ENCODE peak calls at places on chromosomes 3 and 15, in four cellular contexts. Y, I, V and U are unnamed samples.

GRCh38 chr3:186277268-186277909 is 84.6 kb downstream of the DGKG start:
- DNase-seq in Y (peak), I (peak), V (peak), U (no peak)

GRCh38 chr3:49132437-49133225 is at the start of gene LAMB2:
- DNase-seq in Y (peak), I (peak), V (peak), U (no peak)

GRCh38 chr15:88623061-88623460 is 1.9 kb downstream of the AEN start:
- DNase-seq in Y (no peak), I (peak), V (peak), U (peak)

GRCh38 chr3:53690521-53690920 is 155.7 kb downstream of the CHDH start:
- DNase-seq in Y (no peak), I (no peak), V (no peak), U (no peak)

GRCh38 chr15:94526071-94526689 is 294.8 kb downstream of the MCTP2 start:
- DNase-seq in Y (no peak), I (peak), V (no peak), U (peak)

GRCh38 chr15:88804257-88804656 is 1.0 kb downstream of the ACAN start:
- DNase-seq in Y (no peak), I (no peak), V (no peak), U (no peak)

GRCh38 chr15:56327721-56328502 is 37.3 kb upstream of the TEX9 start:
- DNase-seq in Y (no peak), I (no peak), V (no peak), U (no peak)

GRCh38 chr3:53166781-53167291 is 5.8 kb downstream of the PRKCD start:
- DNase-seq in Y (no peak), I (no peak), V (no peak), U (peak)

GRCh38 chr15:38148476-38148875 is 104.2 kb upstream of the SPRED1 start:
- DNase-seq in Y (no peak), I (no peak), V (no peak), U (no peak)

GRCh38 chr3:55629432-55629831 is 142.3 kb upstream of the WNT5A start:
- DNase-seq in Y (no peak), I (no peak), V (no peak), U (no peak)

GRCh38 chr3:16305121-16305541 is 40.1 kb downstream of the OXNAD1 start:
- DNase-seq in Y (no peak), I (no peak), V (no peak), U (no peak)

GRCh38 chr15:91116379-91117067 is 16.5 kb downstream of the SV2B start:
- DNase-seq in Y (no peak), I (no peak), V (peak), U (no peak)

GRCh38 chr15:90774731-90775521 is 57.8 kb downstream of the BLM start:
- DNase-seq in Y (no peak), I (peak), V (no peak), U (no peak)

GRCh38 chr3:184552863-184553262 is 8.7 kb upstream of the EPHB3 start:
- DNase-seq in Y (no peak), I (no peak), V (no peak), U (no peak)

GRCh38 chr3:140233702-140234101 is 298.7 kb downstream of the CLSTN2 start:
- DNase-seq in Y (no peak), I (no peak), V (no peak), U (no peak)

GRCh38 chr15:34358367-34358766 is 8.6 kb downstream of the LPCAT4 start:
- DNase-seq in Y (peak), I (no peak), V (no peak), U (no peak)

GRCh38 chr15:33064878-33065277 is 129.6 kb downstream of the FMN1 start:
- DNase-seq in Y (no peak), I (no peak), V (no peak), U (no peak)

GRCh38 chr3:191397771-191398170 is 63.2 kb upstream of the PYDC2 start:
- DNase-seq in Y (no peak), I (no peak), V (no peak), U (no peak)

GRCh38 chr15:64634020-64634419 is 141.4 kb downstream of the RBPMS2 start:
- DNase-seq in Y (no peak), I (no peak), V (peak), U (peak)

GRCh38 chr3:52973806-52974205 is 72.1 kb downstream of the SFMBT1 start:
- DNase-seq in Y (no peak), I (no peak), V (no peak), U (no peak)

GRCh38 chr3:31878231-31878838 is 102.7 kb downstream of the OSBPL10 start:
- DNase-seq in Y (no peak), I (no peak), V (no peak), U (no peak)

GRCh38 chr15:32936283-32936918 is 218.6 kb downstream of the GREM1 start:
- DNase-seq in Y (peak), I (peak), V (peak), U (peak)

GRCh38 chr3:110933786-110934415 is 137.7 kb upstream of the NECTIN3 start:
- DNase-seq in Y (no peak), I (no peak), V (no peak), U (no peak)

GRCh38 chr3:193865339-193865738 is 270.6 kb upstream of the HES1 start:
- DNase-seq in Y (no peak), I (no peak), V (no peak), U (no peak)

GRCh38 chr15:29822685-29823459 is 604 bp upstream of the TJP1 start:
- DNase-seq in Y (no peak), I (peak), V (peak), U (no peak)

GRCh38 chr3:32177702-32178198 is 60.7 kb upstream of the CMTM8 start:
- DNase-seq in Y (peak), I (peak), V (peak), U (peak)

GRCh38 chr3:177597325-177598109 is 400.2 kb upstream of the TBL1XR1 start:
- DNase-seq in Y (no peak), I (no peak), V (no peak), U (peak)
- H3K4me3 ChIP-seq in Y (no peak), I (no peak), V (no peak), U (no peak)

DNA sequence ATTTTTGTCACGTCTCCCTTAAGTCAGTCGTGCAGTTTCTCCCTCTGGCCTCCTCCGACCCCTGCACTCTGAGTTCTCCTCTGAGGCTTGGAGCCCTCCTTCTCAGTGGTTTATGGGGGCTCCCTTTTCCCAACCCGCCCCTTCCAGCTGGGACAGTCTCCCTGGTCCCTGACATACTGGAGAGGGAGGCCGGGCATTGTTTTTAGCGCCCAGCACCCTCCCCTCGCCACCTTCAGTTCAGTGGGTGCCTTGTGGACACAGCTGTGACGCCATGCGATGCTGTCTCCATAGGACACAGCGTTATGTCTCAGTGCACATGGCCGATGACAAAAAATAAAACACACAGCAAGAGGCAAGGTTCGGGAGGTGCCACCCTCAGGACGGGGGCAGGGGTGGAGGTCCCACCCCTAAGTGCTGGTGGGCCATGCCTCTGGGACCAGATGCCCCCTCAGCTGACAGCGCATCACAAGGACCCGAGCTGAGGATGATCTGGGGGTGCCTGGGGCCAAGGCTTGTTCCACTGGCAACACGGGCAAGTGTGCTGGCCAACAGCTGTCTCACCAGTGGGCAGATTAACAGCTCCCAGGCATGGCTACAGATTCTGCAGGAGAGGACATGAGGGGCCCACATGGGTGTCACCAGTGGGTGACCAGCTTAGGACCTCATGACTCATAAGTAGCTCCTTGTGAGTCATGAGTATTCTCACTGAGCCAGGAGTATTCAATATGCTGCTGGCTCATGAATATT is 81.6 kb downstream of the PLXNA1 start:
- DNase-seq in Y (no peak), I (peak), V (no peak), U (peak)
- TF ChIP-seq MAX in Y (no peak), I (no peak), V (no peak), U (no peak)

GRCh38 chr3:12317914-12318313 is 29.0 kb downstream of the PPARG start:
- DNase-seq in Y (no peak), I (no peak), V (peak), U (no peak)

GRCh38 chr3:12318758-12319621 is 30.1 kb downstream of the PPARG start:
- DNase-seq in Y (no peak), I (no peak), V (no peak), U (no peak)

GRCh38 chr3:12313519-12313918 is 24.6 kb downstream of the PPARG start:
- DNase-seq in Y (no peak), I (no peak), V (no peak), U (no peak)

GRCh38 chr3:12316253-12316652 is 27.4 kb downstream of the PPARG start:
- DNase-seq in Y (no peak), I (no peak), V (no peak), U (peak)

GRCh38 chr3:12316721-12317351 is 28.0 kb downstream of the PPARG start:
- DNase-seq in Y (no peak), I (no peak), V (peak), U (no peak)
- H3K4me3 ChIP-seq in Y (no peak), I (no peak), V (peak), U (no peak)

DNA sequence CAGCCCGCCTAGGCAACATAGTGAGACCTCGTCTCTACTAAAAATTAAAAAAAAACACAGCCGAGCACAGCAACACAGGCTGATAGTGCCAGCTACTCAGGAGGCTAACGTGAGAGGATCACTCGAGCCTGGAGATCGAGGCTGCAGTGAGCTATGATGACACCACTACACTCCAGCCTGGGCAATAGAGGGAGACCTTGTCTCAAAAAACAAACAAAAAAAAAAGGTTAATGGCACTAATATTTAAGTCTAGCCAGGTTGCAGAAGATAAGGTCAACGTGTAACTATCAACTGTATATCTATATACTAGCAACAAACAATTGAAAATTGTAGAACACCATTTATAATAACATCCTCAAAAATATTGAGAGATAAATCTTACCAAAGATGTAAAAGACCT is 75.1 kb downstream of the MYO9A start:
- DNase-seq in Y (no peak), I (no peak), V (no peak), U (no peak)
- TF ChIP-seq MAX in Y (no peak), I (no peak), V (no peak), U (no peak)

DNA sequence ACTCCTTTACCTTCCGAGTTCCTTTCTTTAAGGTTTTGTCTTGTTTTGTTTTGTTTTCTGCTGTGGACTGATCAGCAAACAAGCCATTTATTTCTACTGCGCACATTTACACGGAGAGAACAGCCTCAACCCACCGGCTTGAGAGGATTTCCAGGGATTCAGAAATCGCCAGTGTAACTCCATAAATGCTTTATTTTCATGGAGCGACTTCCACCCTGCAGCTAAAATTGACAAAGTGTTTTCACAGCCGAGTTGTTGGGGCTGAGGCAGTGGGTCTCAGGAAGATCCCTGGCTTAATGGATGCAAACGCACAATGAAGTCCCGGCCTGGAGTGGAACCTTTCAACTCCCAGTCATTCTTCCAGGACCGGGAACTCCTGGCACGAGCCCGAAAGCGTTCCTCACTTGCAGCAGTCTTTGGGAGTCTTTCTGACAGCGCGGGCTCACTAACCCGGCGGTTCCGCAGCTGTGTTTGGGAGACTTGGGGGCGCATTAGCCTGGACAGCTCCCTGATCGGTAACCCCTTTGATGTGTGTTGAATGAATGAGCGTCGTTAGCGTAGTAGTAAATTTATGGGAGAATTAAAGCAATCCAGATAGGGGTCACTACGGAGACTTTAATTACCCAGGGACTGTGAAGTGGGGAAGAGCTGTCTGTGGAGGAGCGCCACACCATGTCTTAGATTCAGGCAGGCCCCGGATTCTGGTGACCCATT is 785 bp upstream of the MYRIP start:
- DNase-seq in Y (no peak), I (no peak), V (peak), U (no peak)
- H3K4me3 ChIP-seq in Y (peak), I (no peak), V (peak), U (no peak)

GRCh38 chr3:38359038-38359437 is 12.5 kb downstream of the XYLB start:
- DNase-seq in Y (no peak), I (no peak), V (no peak), U (no peak)

GRCh38 chr3:38353151-38353550 is 6.6 kb downstream of the XYLB start:
- DNase-seq in Y (no peak), I (no peak), V (no peak), U (no peak)

GRCh38 chr3:38360345-38360744 is 13.8 kb downstream of the XYLB start:
- DNase-seq in Y (no peak), I (no peak), V (no peak), U (no peak)

GRCh38 chr3:38349684-38350359 is 3.2 kb downstream of the XYLB start:
- DNase-seq in Y (no peak), I (no peak), V (no peak), U (no peak)

GRCh38 chr3:38354588-38355344 is 8.2 kb downstream of the XYLB start:
- DNase-seq in Y (no peak), I (no peak), V (no peak), U (no peak)
- TF ChIP-seq MAX in Y (no peak), I (no peak), V (no peak), U (no peak)

DNA sequence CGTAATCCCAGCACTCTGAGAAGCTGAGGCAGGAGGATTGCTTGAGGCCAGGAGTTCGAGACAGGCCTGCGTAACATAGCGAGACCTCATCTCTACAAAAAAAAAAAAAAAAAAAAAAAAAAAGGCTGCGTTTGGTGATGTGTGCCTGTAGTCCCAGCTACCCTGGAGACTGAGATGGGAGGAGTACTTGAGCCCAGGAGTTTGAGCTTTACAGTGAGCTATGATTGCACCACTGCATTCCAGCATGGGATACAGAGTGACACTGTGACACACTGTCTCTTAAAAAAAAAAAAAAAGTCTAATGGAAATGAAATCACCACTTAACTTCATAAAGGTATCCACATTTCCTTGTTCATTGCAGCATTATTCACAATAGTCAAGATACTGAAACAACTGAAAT is 65.5 kb downstream of the THBS1 start:
- DNase-seq in Y (no peak), I (no peak), V (peak), U (no peak)
- H3K4me3 ChIP-seq in Y (no peak), I (no peak), V (no peak), U (no peak)

GRCh38 chr3:14547693-14548092 is 7.6 kb upstream of the GRIP2 start:
- DNase-seq in Y (no peak), I (no peak), V (no peak), U (no peak)
- TF ChIP-seq MAX in Y (no peak), I (no peak), V (no peak), U (no peak)

GRCh38 chr3:123739754-123740153 is 144.4 kb downstream of the MYLK start:
- DNase-seq in Y (no peak), I (no peak), V (no peak), U (no peak)
- H3K4me3 ChIP-seq in Y (no peak), I (no peak), V (no peak), U (no peak)